ENCODE peak calls at places on chromosomes 5 and 9, in six cellular contexts. L is caudate nucleus, G is AG08396, T is posterior vena cava, N is cardiac septum, S is astrocyte of the spinal cord. Z is an unnamed sample.

GRCh38 chr9:81650836-81651545 is 38.4 kb downstream of the TLE1 start:
- DNase-seq in L (no peak), G (no peak), T (no peak), N (no peak), S (no peak), Z (no peak)

GRCh38 chr9:2403701-2404100 is 217.9 kb upstream of the VLDLR start:
- DNase-seq in L (no peak), G (no peak), T (no peak), N (no peak), S (peak), Z (no peak)

GRCh38 chr5:178205010-178205748 is 846 bp downstream of the HNRNPAB start:
- DNase-seq in L (peak), G (peak), T (peak), N (peak), S (peak), Z (no peak)

GRCh38 chr9:123475407-123475806 is 119.4 kb downstream of the CRB2 start:
- DNase-seq in L (no peak), G (no peak), T (peak), N (no peak), S (no peak), Z (no peak)

GRCh38 chr5:7857361-7857760 is 6.4 kb upstream of the CFAP90 start:
- DNase-seq in L (no peak), G (no peak), T (no peak), N (no peak), S (no peak), Z (no peak)

GRCh38 chr9:26604076-26604662 is 288.4 kb downstream of the CAAP1 start:
- DNase-seq in L (no peak), G (no peak), T (no peak), N (no peak), S (no peak), Z (no peak)

GRCh38 chr5:109411627-109412026 is 1.9 kb upstream of the PJA2 start:
- DNase-seq in L (no peak), G (peak), T (no peak), N (no peak), S (peak), Z (peak)

GRCh38 chr9:83955985-83956287 is 24.1 kb downstream of the HNRNPK start:
- DNase-seq in L (no peak), G (no peak), T (no peak), N (peak), S (no peak), Z (no peak)

GRCh38 chr9:14768561-14769234 is 46.2 kb upstream of the CER1 start:
- DNase-seq in L (no peak), G (peak), T (no peak), N (no peak), S (peak), Z (peak)

GRCh38 chr5:7897014-7897600 is 28.2 kb downstream of the MTRR start:
- DNase-seq in L (no peak), G (peak), T (no peak), N (no peak), S (peak), Z (peak)

GRCh38 chr5:122656107-122656506 is 118.8 kb upstream of the SNX2 start:
- DNase-seq in L (no peak), G (no peak), T (no peak), N (no peak), S (no peak), Z (no peak)

GRCh38 chr5:147784596-147784995 is 2.1 kb upstream of the JAKMIP2 start:
- DNase-seq in L (no peak), G (no peak), T (no peak), N (no peak), S (no peak), Z (no peak)

GRCh38 chr5:42005561-42006153 is 80.6 kb downstream of the FBXO4 start:
- DNase-seq in L (no peak), G (peak), T (no peak), N (no peak), S (peak), Z (peak)

GRCh38 chr5:29161399-29161798 is 2032.1 kb upstream of the CDH6 start:
- DNase-seq in L (no peak), G (no peak), T (no peak), N (no peak), S (no peak), Z (no peak)

GRCh38 chr9:81602887-81603680 is 86.3 kb downstream of the TLE1 start:
- DNase-seq in L (no peak), G (no peak), T (no peak), N (no peak), S (no peak), Z (no peak)

Z was measured in trophoblast cell.